ENCODE peak calls at places on chromosomes 6 and 20, in five cellular contexts. One of them, this sample, is unnamed.

GRCh38 chr6:137680678-137681346 is 186.2 kb upstream of the TNFAIP3 start:
- DNase-seq in endodermal cell: no peak
- DNase-seq in SK-N-SH: no peak
- DNase-seq in heart right ventricle: no peak
- DNase-seq in upper lobe of right lung: no peak
- DNase-seq in this sample: no peak

GRCh38 chr6:106574729-106575458 is 54.4 kb downstream of the RTN4IP1 start:
- DNase-seq in endodermal cell: no peak
- DNase-seq in SK-N-SH: no peak
- DNase-seq in heart right ventricle: no peak
- DNase-seq in upper lobe of right lung: no peak
- DNase-seq in this sample: peak; percentile 50

GRCh38 chr20:21398109-21398480 is 769 bp upstream of the NKX2-4 start:
- DNase-seq in endodermal cell: no peak
- DNase-seq in SK-N-SH: no peak
- DNase-seq in heart right ventricle: no peak
- DNase-seq in upper lobe of right lung: no peak
- DNase-seq in this sample: no peak

GRCh38 chr6:37236921-37237320 is 20.7 kb upstream of the TBC1D22B start:
- DNase-seq in endodermal cell: no peak
- DNase-seq in SK-N-SH: no peak
- DNase-seq in heart right ventricle: no peak
- DNase-seq in upper lobe of right lung: no peak
- DNase-seq in this sample: no peak

GRCh38 chr20:1994627-1995026 is 769 bp upstream of the PDYN start:
- DNase-seq in endodermal cell: no peak
- DNase-seq in SK-N-SH: no peak
- DNase-seq in heart right ventricle: no peak
- DNase-seq in upper lobe of right lung: no peak
- DNase-seq in this sample: no peak

GRCh38 chr6:65182681-65183080 is 524.3 kb downstream of the EYS start:
- DNase-seq in endodermal cell: no peak
- DNase-seq in SK-N-SH: no peak
- DNase-seq in heart right ventricle: no peak
- DNase-seq in upper lobe of right lung: no peak
- DNase-seq in this sample: no peak

GRCh38 chr6:34059136-34059731 is 86.7 kb downstream of the GRM4 start:
- DNase-seq in endodermal cell: no peak
- DNase-seq in SK-N-SH: no peak
- DNase-seq in heart right ventricle: no peak
- DNase-seq in upper lobe of right lung: no peak
- DNase-seq in this sample: no peak

GRCh38 chr6:48765352-48765961 is 654.5 kb upstream of the PTCHD4 start:
- DNase-seq in endodermal cell: peak; percentile 76
- DNase-seq in SK-N-SH: peak; percentile 22
- DNase-seq in heart right ventricle: no peak
- DNase-seq in upper lobe of right lung: no peak
- DNase-seq in this sample: no peak

GRCh38 chr6:21053612-21054011 is 519.4 kb downstream of the CDKAL1 start:
- DNase-seq in endodermal cell: no peak
- DNase-seq in SK-N-SH: no peak
- DNase-seq in heart right ventricle: no peak
- DNase-seq in upper lobe of right lung: no peak
- DNase-seq in this sample: no peak

GRCh38 chr6:51289041-51289440 is 470.4 kb downstream of the TFAP2B start:
- DNase-seq in endodermal cell: no peak
- DNase-seq in SK-N-SH: no peak
- DNase-seq in heart right ventricle: no peak
- DNase-seq in upper lobe of right lung: no peak
- DNase-seq in this sample: no peak

GRCh38 chr20:37522258-37523011 is 1.4 kb downstream of the NNAT start:
- DNase-seq in endodermal cell: peak; percentile 56
- DNase-seq in SK-N-SH: peak; percentile 73
- DNase-seq in heart right ventricle: peak; percentile 61
- DNase-seq in upper lobe of right lung: peak; percentile 88
- DNase-seq in this sample: no peak

GRCh38 chr20:5205348-5206210 is 78.8 kb downstream of the CDS2 start:
- DNase-seq in endodermal cell: peak; percentile 95
- DNase-seq in SK-N-SH: peak; percentile 83
- DNase-seq in heart right ventricle: peak; percentile 60
- DNase-seq in upper lobe of right lung: peak; percentile 81
- DNase-seq in this sample: peak; percentile 80

GRCh38 chr6:99192561-99192960 is 156.9 kb downstream of the FAXC start:
- DNase-seq in endodermal cell: no peak
- DNase-seq in SK-N-SH: no peak
- DNase-seq in heart right ventricle: no peak
- DNase-seq in upper lobe of right lung: no peak
- DNase-seq in this sample: no peak

GRCh38 chr6:82017316-82017715 is 230.2 kb downstream of the IBTK start:
- DNase-seq in endodermal cell: peak; percentile 66
- DNase-seq in SK-N-SH: no peak
- DNase-seq in heart right ventricle: no peak
- DNase-seq in upper lobe of right lung: no peak
- DNase-seq in this sample: no peak

GRCh38 chr6:10722570-10722819 is 375 bp upstream of the TMEM14C start:
- DNase-seq in endodermal cell: no peak
- DNase-seq in SK-N-SH: no peak
- DNase-seq in heart right ventricle: no peak
- DNase-seq in upper lobe of right lung: no peak
- DNase-seq in this sample: no peak

GRCh38 chr6:12296255-12296573 is 6.1 kb downstream of the EDN1 start:
- DNase-seq in endodermal cell: no peak
- DNase-seq in SK-N-SH: no peak
- DNase-seq in heart right ventricle: no peak
- DNase-seq in upper lobe of right lung: no peak
- DNase-seq in this sample: peak; percentile 59

GRCh38 chr6:110689275-110689935 is 125.9 kb downstream of the CDK19 start:
- DNase-seq in endodermal cell: peak; percentile 54
- DNase-seq in SK-N-SH: no peak
- DNase-seq in heart right ventricle: no peak
- DNase-seq in upper lobe of right lung: no peak
- DNase-seq in this sample: no peak

GRCh38 chr6:49430187-49430586 is 32.9 kb downstream of the MMUT start:
- DNase-seq in endodermal cell: no peak
- DNase-seq in SK-N-SH: no peak
- DNase-seq in heart right ventricle: no peak
- DNase-seq in upper lobe of right lung: no peak
- DNase-seq in this sample: no peak

GRCh38 chr20:37948956-37949355 is 46.0 kb downstream of the VSTM2L start:
- DNase-seq in endodermal cell: peak; percentile 15
- DNase-seq in SK-N-SH: no peak
- DNase-seq in heart right ventricle: no peak
- DNase-seq in upper lobe of right lung: no peak
- DNase-seq in this sample: no peak

GRCh38 chr20:4303136-4303535 is 287.8 kb upstream of the RNF24 start:
- DNase-seq in endodermal cell: peak; percentile 36
- DNase-seq in SK-N-SH: no peak
- DNase-seq in heart right ventricle: no peak
- DNase-seq in upper lobe of right lung: no peak
- DNase-seq in this sample: no peak

GRCh38 chr6:149098700-149099276 is 218.7 kb upstream of the TAB2 start:
- DNase-seq in endodermal cell: no peak
- DNase-seq in SK-N-SH: no peak
- DNase-seq in heart right ventricle: no peak
- DNase-seq in upper lobe of right lung: no peak
- DNase-seq in this sample: no peak

GRCh38 chr20:20211274-20211987 is 156.5 kb upstream of the INSM1 start:
- DNase-seq in endodermal cell: no peak
- DNase-seq in SK-N-SH: no peak
- DNase-seq in heart right ventricle: no peak
- DNase-seq in upper lobe of right lung: no peak
- DNase-seq in this sample: no peak

GRCh38 chr6:108114861-108115597 is 40.5 kb upstream of the OSTM1 start:
- DNase-seq in endodermal cell: peak; percentile 90
- DNase-seq in SK-N-SH: peak; percentile 80
- DNase-seq in heart right ventricle: peak; percentile 68
- DNase-seq in upper lobe of right lung: peak; percentile 83
- DNase-seq in this sample: peak; percentile 88

GRCh38 chr6:148325316-148326068 is 17.1 kb upstream of the SASH1 start:
- DNase-seq in endodermal cell: no peak
- DNase-seq in SK-N-SH: no peak
- DNase-seq in heart right ventricle: no peak
- DNase-seq in upper lobe of right lung: no peak
- DNase-seq in this sample: no peak

GRCh38 chr6:18978330-18979128 is 591.4 kb downstream of the RNF144B start:
- DNase-seq in endodermal cell: no peak
- DNase-seq in SK-N-SH: no peak
- DNase-seq in heart right ventricle: no peak
- DNase-seq in upper lobe of right lung: no peak
- DNase-seq in this sample: no peak

GRCh38 chr6:130681028-130681427 is 146.2 kb upstream of the SMLR1 start:
- DNase-seq in endodermal cell: no peak
- DNase-seq in SK-N-SH: no peak
- DNase-seq in heart right ventricle: no peak
- DNase-seq in upper lobe of right lung: no peak
- DNase-seq in this sample: no peak

GRCh38 chr20:42678895-42679294 is 510.8 kb downstream of the PTPRT start:
- DNase-seq in endodermal cell: peak; percentile 72
- DNase-seq in SK-N-SH: peak; percentile 20
- DNase-seq in heart right ventricle: no peak
- DNase-seq in upper lobe of right lung: no peak
- DNase-seq in this sample: no peak

GRCh38 chr20:25272223-25273000 is 24.5 kb downstream of the PYGB start:
- DNase-seq in endodermal cell: no peak
- DNase-seq in SK-N-SH: no peak
- DNase-seq in heart right ventricle: no peak
- DNase-seq in upper lobe of right lung: peak; percentile 36
- DNase-seq in this sample: no peak

GRCh38 chr20:15200139-15200538 is 862.7 kb upstream of the FLRT3 start:
- DNase-seq in endodermal cell: no peak
- DNase-seq in SK-N-SH: no peak
- DNase-seq in heart right ventricle: no peak
- DNase-seq in upper lobe of right lung: no peak
- DNase-seq in this sample: no peak

GRCh38 chr20:49448917-49449316 is 33.6 kb downstream of the KCNB1 start:
- DNase-seq in endodermal cell: peak; percentile 79
- DNase-seq in SK-N-SH: no peak
- DNase-seq in heart right ventricle: no peak
- DNase-seq in upper lobe of right lung: no peak
- DNase-seq in this sample: no peak

GRCh38 chr6:130843575-130844320 is 16.5 kb downstream of the SMLR1 start:
- DNase-seq in endodermal cell: no peak
- DNase-seq in SK-N-SH: peak; percentile 17
- DNase-seq in heart right ventricle: no peak
- DNase-seq in upper lobe of right lung: no peak
- DNase-seq in this sample: no peak

GRCh38 chr6:34181903-34182302 is 36.0 kb upstream of the GRM4 start:
- DNase-seq in endodermal cell: no peak
- DNase-seq in SK-N-SH: no peak
- DNase-seq in heart right ventricle: no peak
- DNase-seq in upper lobe of right lung: peak; percentile 42
- DNase-seq in this sample: no peak

GRCh38 chr6:136076496-136076895 is 173.6 kb downstream of the MTFR2 start:
- DNase-seq in endodermal cell: no peak
- DNase-seq in SK-N-SH: no peak
- DNase-seq in heart right ventricle: no peak
- DNase-seq in upper lobe of right lung: no peak
- DNase-seq in this sample: no peak

GRCh38 chr20:49682278-49682677 is 31.4 kb downstream of the B4GALT5 start:
- DNase-seq in endodermal cell: no peak
- DNase-seq in SK-N-SH: no peak
- DNase-seq in heart right ventricle: no peak
- DNase-seq in upper lobe of right lung: no peak
- DNase-seq in this sample: no peak

GRCh38 chr6:161482517-161482903 is 208.6 kb upstream of the AGPAT4 start:
- DNase-seq in endodermal cell: no peak
- DNase-seq in SK-N-SH: no peak
- DNase-seq in heart right ventricle: no peak
- DNase-seq in upper lobe of right lung: no peak
- DNase-seq in this sample: no peak

GRCh38 chr6:36716476-36717093 is 19.0 kb downstream of the RAB44 start:
- DNase-seq in endodermal cell: peak; percentile 35
- DNase-seq in SK-N-SH: no peak
- DNase-seq in heart right ventricle: no peak
- DNase-seq in upper lobe of right lung: peak; percentile 48
- DNase-seq in this sample: peak; percentile 27

GRCh38 chr6:162200945-162201692 is 526.4 kb downstream of the PRKN start:
- DNase-seq in endodermal cell: no peak
- DNase-seq in SK-N-SH: no peak
- DNase-seq in heart right ventricle: no peak
- DNase-seq in upper lobe of right lung: no peak
- DNase-seq in this sample: no peak

GRCh38 chr6:9397981-9398559 is 962.7 kb upstream of the SLC35B3 start:
- DNase-seq in endodermal cell: peak; percentile 58
- DNase-seq in SK-N-SH: peak; percentile 2
- DNase-seq in heart right ventricle: peak; percentile 40
- DNase-seq in upper lobe of right lung: peak; percentile 64
- DNase-seq in this sample: no peak

GRCh38 chr6:101392561-101393230 is 812 bp upstream of the GRIK2 start:
- DNase-seq in endodermal cell: peak; percentile 72
- DNase-seq in SK-N-SH: peak; percentile 73
- DNase-seq in heart right ventricle: no peak
- DNase-seq in upper lobe of right lung: no peak
- DNase-seq in this sample: no peak
- H3K4me3 ChIP-seq in endodermal cell: peak overlapping the region; percentile 76
- H3K4me3 ChIP-seq in SK-N-SH: peak overlapping the region; percentile 53
- H3K4me3 ChIP-seq in heart right ventricle: peak overlapping the region; percentile 50
- H3K4me3 ChIP-seq in upper lobe of right lung: no peak overlapping the region
- H3K4me3 ChIP-seq in this sample: no peak overlapping the region

GRCh38 chr20:45092898-45093297 is 8.0 kb downstream of the KCNS1 start:
- DNase-seq in endodermal cell: no peak
- DNase-seq in SK-N-SH: no peak
- DNase-seq in heart right ventricle: no peak
- DNase-seq in upper lobe of right lung: no peak
- DNase-seq in this sample: no peak
- H3K27ac ChIP-seq in endodermal cell: no peak overlapping the region
- H3K27ac ChIP-seq in SK-N-SH: no peak overlapping the region
- H3K27ac ChIP-seq in heart right ventricle: no peak overlapping the region
- H3K27ac ChIP-seq in upper lobe of right lung: no peak overlapping the region
- H3K27ac ChIP-seq in this sample: no peak overlapping the region

GRCh38 chr6:158242071-158242606 is 70.1 kb upstream of the TULP4 start:
- DNase-seq in endodermal cell: no peak
- DNase-seq in SK-N-SH: no peak
- DNase-seq in heart right ventricle: no peak
- DNase-seq in upper lobe of right lung: no peak
- DNase-seq in this sample: no peak
- H3K4me3 ChIP-seq in endodermal cell: peak overlapping the region; percentile 44
- H3K4me3 ChIP-seq in SK-N-SH: no peak overlapping the region
- H3K4me3 ChIP-seq in heart right ventricle: no peak overlapping the region
- H3K4me3 ChIP-seq in upper lobe of right lung: no peak overlapping the region
- H3K4me3 ChIP-seq in this sample: no peak overlapping the region

GRCh38 chr6:41523957-41524633 is 22.1 kb upstream of the FOXP4 start:
- DNase-seq in endodermal cell: no peak
- DNase-seq in SK-N-SH: no peak
- DNase-seq in heart right ventricle: no peak
- DNase-seq in upper lobe of right lung: no peak
- DNase-seq in this sample: no peak

GRCh38 chr6:41519305-41519747 is 26.9 kb upstream of the FOXP4 start:
- DNase-seq in endodermal cell: no peak
- DNase-seq in SK-N-SH: no peak
- DNase-seq in heart right ventricle: no peak
- DNase-seq in upper lobe of right lung: no peak
- DNase-seq in this sample: no peak

GRCh38 chr6:41524634-41525011 is 21.6 kb upstream of the FOXP4 start:
- DNase-seq in endodermal cell: no peak
- DNase-seq in SK-N-SH: no peak
- DNase-seq in heart right ventricle: no peak
- DNase-seq in upper lobe of right lung: no peak
- DNase-seq in this sample: no peak

GRCh38 chr6:41519748-41520699 is 26.2 kb upstream of the FOXP4 start:
- DNase-seq in endodermal cell: peak; percentile 67
- DNase-seq in SK-N-SH: peak; percentile 71
- DNase-seq in heart right ventricle: no peak
- DNase-seq in upper lobe of right lung: no peak
- DNase-seq in this sample: no peak

GRCh38 chr6:41522780-41523548 is 23.2 kb upstream of the FOXP4 start:
- DNase-seq in endodermal cell: no peak
- DNase-seq in SK-N-SH: no peak
- DNase-seq in heart right ventricle: no peak
- DNase-seq in upper lobe of right lung: no peak
- DNase-seq in this sample: no peak
- H3K27ac ChIP-seq in endodermal cell: no peak overlapping the region
- H3K27ac ChIP-seq in SK-N-SH: no peak overlapping the region
- H3K27ac ChIP-seq in heart right ventricle: no peak overlapping the region
- H3K27ac ChIP-seq in upper lobe of right lung: no peak overlapping the region
- H3K27ac ChIP-seq in this sample: no peak overlapping the region